ENCODE peak calls at places on chromosomes 3 and 15, in six cellular contexts. W is pons; I is PC-3; A is activated CD4-positive, alpha-beta T cell treated with anti-CD3 and anti-CD28 coated beads, Interleukin-2, amount 50 U/mL, for 48 hours; U is fibroblast of mammary gland; C is CD8-positive, alpha-beta memory T cell. Y is an unnamed sample.

GRCh38 chr15:38878026-38878425 is 313.4 kb upstream of the RASGRP1 start:
- DNase-seq in W (no peak), I (no peak), A (no peak), U (peak), C (no peak), Y (no peak)

GRCh38 chr15:23472678-23473077 is 25.6 kb upstream of the GOLGA6L2 start:
- DNase-seq in W (peak), I (peak), A (no peak), U (peak), C (no peak), Y (no peak)

GRCh38 chr15:69685524-69686452 is 233.2 kb downstream of the RPLP1 start:
- DNase-seq in W (no peak), I (no peak), A (no peak), U (no peak), C (no peak), Y (no peak)

GRCh38 chr3:14431556-14431927 is 29.1 kb downstream of the SLC6A6 start:
- DNase-seq in W (no peak), I (no peak), A (peak), U (no peak), C (no peak), Y (peak)

GRCh38 chr3:156495816-156496215 is 59.1 kb downstream of the SSR3 start:
- DNase-seq in W (no peak), I (no peak), A (no peak), U (no peak), C (no peak), Y (no peak)

GRCh38 chr3:123028233-123028828 is 768 bp upstream of the SEMA5B start:
- DNase-seq in W (peak), I (peak), A (peak), U (peak), C (peak), Y (peak)

GRCh38 chr3:23271876-23272741 is 69.0 kb downstream of the UBE2E2 start:
- DNase-seq in W (no peak), I (no peak), A (no peak), U (peak), C (no peak), Y (no peak)

GRCh38 chr3:45026957-45027356 is 854 bp downstream of the CLEC3B start:
- DNase-seq in W (no peak), I (no peak), A (no peak), U (peak), C (no peak), Y (no peak)

GRCh38 chr3:190912736-190913135 is 50.2 kb upstream of the GMNC start:
- DNase-seq in W (no peak), I (peak), A (no peak), U (peak), C (no peak), Y (no peak)

GRCh38 chr3:142732066-142732465 is 8.2 kb downstream of the TRPC1 start:
- DNase-seq in W (no peak), I (no peak), A (no peak), U (no peak), C (no peak), Y (no peak)

GRCh38 chr15:75508741-75509532 is 57.4 kb upstream of the SIN3A start:
- DNase-seq in W (no peak), I (peak), A (no peak), U (peak), C (peak), Y (peak)

GRCh38 chr3:133213942-133214341 is 175.8 kb downstream of the TMEM108 start:
- DNase-seq in W (no peak), I (no peak), A (no peak), U (no peak), C (no peak), Y (no peak)

Y was measured in GM13976.